ENCODE peak calls at places on chromosomes 2 and 18, in five cellular contexts. X, Q, V, I and K are unnamed samples.

GRCh38 chr2:71716697-71717624 is 263.6 kb downstream of the DYSF start:
- DNase-seq in V (no peak), Q (no peak), I (no peak), X (no peak), K (no peak)

GRCh38 chr2:156340818-156341481 is 8.4 kb upstream of the NR4A2 start:
- DNase-seq in I (peak; percentile 18), V (no peak), Q (no peak), X (no peak), K (no peak)

GRCh38 chr2:189561371-189561948 is 19.1 kb downstream of the SLC40A1 start:
- DNase-seq in I (no peak), V (no peak), X (no peak), Q (no peak), K (no peak)

GRCh38 chr2:8653485-8653884 is 28.4 kb upstream of the ID2 start:
- DNase-seq in I (peak; percentile 46), Q (no peak), X (no peak), V (no peak), K (peak; percentile 55)

GRCh38 chr2:190759749-190760213 is 110.9 kb downstream of the NAB1 start:
- DNase-seq in Q (no peak), I (no peak), V (no peak), X (no peak), K (no peak)

GRCh38 chr2:80168037-80168436 is 136.5 kb downstream of the LRRTM1 start:
- DNase-seq in Q (no peak), V (no peak), X (no peak), I (no peak), K (no peak)

GRCh38 chr2:20986540-20986939 is 57.3 kb downstream of the APOB start:
- DNase-seq in X (no peak), I (no peak), Q (no peak), V (no peak), K (no peak)

GRCh38 chr2:25763575-25763974 is 90.2 kb upstream of the DTNB start:
- DNase-seq in X (no peak), V (no peak), I (no peak), Q (no peak), K (no peak)

GRCh38 chr2:2879776-2880175 is 497.8 kb downstream of the EIPR1 start:
- DNase-seq in Q (no peak), I (no peak), X (peak; percentile 6), V (no peak), K (no peak)

GRCh38 chr18:64017870-64018269 is 48.0 kb downstream of the SERPINB8 start:
- DNase-seq in I (peak; percentile 23), V (no peak), Q (no peak), X (no peak), K (peak; percentile 27)

GRCh38 chr2:177551989-177552413 is 159.4 kb downstream of the AGPS start:
- DNase-seq in V (no peak), I (no peak), X (peak; percentile 60), Q (no peak), K (peak; percentile 4)

GRCh38 chr2:240640939-240641338 is 15.7 kb downstream of the GPR35 start:
- DNase-seq in X (peak; percentile 82), Q (no peak), I (peak; percentile 32), V (no peak), K (no peak)

GRCh38 chr2:9107168-9108025 is 99.2 kb upstream of the ASAP2 start:
- DNase-seq in V (no peak), X (no peak), Q (no peak), I (no peak), K (no peak)

GRCh38 chr18:24118750-24119577 is 19.9 kb upstream of the CABYR start:
- DNase-seq in V (peak; percentile 72), X (peak; percentile 56), Q (peak; percentile 75), I (peak; percentile 69), K (peak; percentile 75)

GRCh38 chr2:220365023-220365422 is 737.6 kb downstream of the SLC4A3 start:
- DNase-seq in V (no peak), I (no peak), Q (no peak), X (no peak), K (no peak)

GRCh38 chr2:172373761-172374160 is 53.6 kb upstream of the ITGA6 start:
- DNase-seq in X (no peak), V (no peak), I (no peak), Q (no peak), K (no peak)